ENCODE peak calls at places on chromosome 13, in four cellular contexts. R, O, W and H are unnamed samples.

GRCh38 chr13:23380534-23380933 is 53.0 kb downstream of the SACS start:
- DNase-seq in R (no peak), O (no peak), W (no peak), H (no peak)

GRCh38 chr13:21069561-21070004 is 8.2 kb upstream of the LATS2 start:
- DNase-seq in R (no peak), O (no peak), W (peak), H (no peak)

GRCh38 chr13:26883613-26884257 is 123.1 kb upstream of the GPR12 start:
- DNase-seq in R (no peak), O (no peak), W (no peak), H (no peak)

GRCh38 chr13:65600702-65601101 is 1629.4 kb downstream of the PCDH9 start:
- DNase-seq in R (no peak), O (no peak), W (no peak), H (no peak)

GRCh38 chr13:23579072-23579885 is 9.1 kb downstream of the TNFRSF19 start:
- DNase-seq in R (peak), O (peak), W (peak), H (peak)

GRCh38 chr13:59542303-59542702 is 621.4 kb downstream of the DIAPH3 start:
- DNase-seq in R (no peak), O (no peak), W (no peak), H (no peak)

GRCh38 chr13:59356607-59357006 is 807.1 kb downstream of the DIAPH3 start:
- DNase-seq in R (no peak), O (no peak), W (no peak), H (no peak)

GRCh38 chr13:41467546-41467945 is 10.2 kb downstream of the RGCC start:
- DNase-seq in R (no peak), O (no peak), W (no peak), H (no peak)

GRCh38 chr13:83940742-83941141 is 58.5 kb upstream of the SLITRK1 start:
- DNase-seq in R (no peak), O (no peak), W (no peak), H (peak)

GRCh38 chr13:41500501-41500900 is 43.2 kb downstream of the RGCC start:
- DNase-seq in R (no peak), O (no peak), W (no peak), H (no peak)

GRCh38 chr13:37960427-37960826 is 90.9 kb upstream of the TRPC4 start:
- DNase-seq in R (no peak), O (no peak), W (no peak), H (no peak)

GRCh38 chr13:100392709-100393630 is 195.6 kb downstream of the GGACT start:
- DNase-seq in R (no peak), O (peak), W (peak), H (peak)

GRCh38 chr13:92187378-92187989 is 789.1 kb downstream of the GPC5 start:
- DNase-seq in R (no peak), O (peak), W (no peak), H (peak)

GRCh38 chr13:44815507-44816074 is 173.7 kb downstream of the NUFIP1 start:
- DNase-seq in R (no peak), O (peak), W (peak), H (peak)

GRCh38 chr13:31014461-31014860 is 82.0 kb downstream of the TEX26 start:
- DNase-seq in R (no peak), O (no peak), W (no peak), H (no peak)

GRCh38 chr13:106851251-106851650 is 283.3 kb upstream of the ARGLU1 start:
- DNase-seq in R (no peak), O (no peak), W (peak), H (no peak)

GRCh38 chr13:112959206-112959605 is 9.8 kb upstream of the MCF2L start:
- DNase-seq in R (no peak), O (peak), W (no peak), H (no peak)

GRCh38 chr13:101917833-101918755 is 465.6 kb downstream of the ITGBL1 start:
- DNase-seq in R (no peak), O (peak), W (no peak), H (no peak)

GRCh38 chr13:103255587-103256301 is 189.5 kb upstream of the SLC10A2 start:
- DNase-seq in R (no peak), O (no peak), W (no peak), H (no peak)

GRCh38 chr13:76967031-76967430 is 18.7 kb downstream of the ACOD1 start:
- DNase-seq in R (no peak), O (no peak), W (no peak), H (no peak)

GRCh38 chr13:74710006-74710405 is 575.8 kb upstream of the KLF12 start:
- DNase-seq in R (no peak), O (no peak), W (no peak), H (no peak)

GRCh38 chr13:27915301-27916207 is 4.2 kb upstream of the PDX1 start:
- DNase-seq in R (no peak), O (no peak), W (no peak), H (no peak)

GRCh38 chr13:100560498-100561215 is 27.9 kb downstream of the GGACT start:
- DNase-seq in R (no peak), O (peak), W (no peak), H (no peak)

GRCh38 chr13:91817250-91817649 is 418.8 kb downstream of the GPC5 start:
- DNase-seq in R (no peak), O (no peak), W (no peak), H (peak)

GRCh38 chr13:88895261-88895941 is 1224.2 kb downstream of the SLITRK5 start:
- DNase-seq in R (no peak), O (no peak), W (no peak), H (no peak)

GRCh38 chr13:23705578-23705977 is 135.4 kb downstream of the TNFRSF19 start:
- DNase-seq in R (no peak), O (no peak), W (no peak), H (peak)

GRCh38 chr13:38900188-38900587 is 90.4 kb downstream of the STOML3 start:
- DNase-seq in R (no peak), O (peak), W (no peak), H (no peak)

GRCh38 chr13:28564030-28564429 is 69.1 kb upstream of the FLT1 start:
- DNase-seq in R (no peak), O (no peak), W (peak), H (no peak)

GRCh38 chr13:24684600-24684998 is 4.4 kb downstream of the ATP12A start:
- DNase-seq in R (no peak), O (peak), W (no peak), H (peak)

GRCh38 chr13:99572131-99572530 is 70.9 kb downstream of the TM9SF2 start:
- DNase-seq in R (no peak), O (no peak), W (no peak), H (peak)

GRCh38 chr13:85618514-85618913 is 180.7 kb downstream of the SLITRK6 start:
- DNase-seq in R (no peak), O (no peak), W (no peak), H (no peak)

GRCh38 chr13:84574851-84575250 is 692.6 kb upstream of the SLITRK1 start:
- DNase-seq in R (no peak), O (no peak), W (no peak), H (peak)

GRCh38 chr13:46179576-46180368 is 2.2 kb downstream of the LCP1 start:
- DNase-seq in R (peak), O (no peak), W (no peak), H (no peak)

GRCh38 chr13:94708031-94708571 is 4.2 kb downstream of the SOX21 start:
- DNase-seq in R (no peak), O (peak), W (no peak), H (no peak)

GRCh38 chr13:46172531-46172991 is 9.4 kb downstream of the LCP1 start:
- DNase-seq in R (peak), O (no peak), W (no peak), H (no peak)

GRCh38 chr13:35631666-35632065 is 155.2 kb upstream of the MAB21L1 start:
- DNase-seq in R (no peak), O (no peak), W (no peak), H (no peak)
- H3K27ac ChIP-seq in R (no peak), O (no peak), W (no peak), H (no peak)

GRCh38 chr13:78852709-78853108 is 193.8 kb upstream of the OBI1 start:
- DNase-seq in R (no peak), O (no peak), W (no peak), H (no peak)
- H3K4me3 ChIP-seq in R (no peak), O (no peak), W (no peak), H (no peak)

DNA sequence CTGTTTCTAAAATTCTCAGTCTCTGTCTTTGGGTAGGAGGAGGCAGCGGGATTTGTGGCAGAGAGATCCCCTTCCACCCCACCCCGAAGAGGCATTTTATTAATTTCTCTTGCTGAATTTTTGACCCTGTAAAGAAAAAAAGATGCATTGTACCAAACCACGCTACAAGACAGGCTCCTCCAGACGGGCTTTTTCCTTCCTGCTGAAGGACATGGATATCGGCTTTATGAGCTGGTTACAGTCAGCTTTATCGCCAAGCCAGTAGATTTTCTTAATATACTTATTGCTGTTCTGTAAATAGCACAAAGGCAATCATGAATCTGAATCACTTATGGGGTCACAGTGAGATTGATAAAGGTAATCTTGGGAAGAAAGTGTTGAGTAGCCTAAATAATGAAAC is 24.5 kb downstream of the MBNL2 start:
- DNase-seq in R (no peak), O (no peak), W (no peak), H (no peak)
- H3K27ac ChIP-seq in R (no peak), O (peak), W (no peak), H (no peak)

GRCh38 chr13:110923777-110924638 is 9.1 kb upstream of the ANKRD10 start:
- DNase-seq in R (no peak), O (no peak), W (no peak), H (no peak)

GRCh38 chr13:110923086-110923485 is 8.2 kb upstream of the ANKRD10 start:
- DNase-seq in R (no peak), O (no peak), W (no peak), H (no peak)

GRCh38 chr13:110922506-110922905 is 7.6 kb upstream of the ANKRD10 start:
- DNase-seq in R (no peak), O (peak), W (no peak), H (no peak)

GRCh38 chr13:110924639-110924934 is 9.7 kb upstream of the ANKRD10 start:
- DNase-seq in R (no peak), O (no peak), W (no peak), H (no peak)

GRCh38 chr13:110925023-110925608 is 10.2 kb upstream of the ANKRD10 start:
- DNase-seq in R (no peak), O (peak), W (no peak), H (peak)
- H3K4me3 ChIP-seq in R (no peak), O (no peak), W (no peak), H (no peak)

DNA sequence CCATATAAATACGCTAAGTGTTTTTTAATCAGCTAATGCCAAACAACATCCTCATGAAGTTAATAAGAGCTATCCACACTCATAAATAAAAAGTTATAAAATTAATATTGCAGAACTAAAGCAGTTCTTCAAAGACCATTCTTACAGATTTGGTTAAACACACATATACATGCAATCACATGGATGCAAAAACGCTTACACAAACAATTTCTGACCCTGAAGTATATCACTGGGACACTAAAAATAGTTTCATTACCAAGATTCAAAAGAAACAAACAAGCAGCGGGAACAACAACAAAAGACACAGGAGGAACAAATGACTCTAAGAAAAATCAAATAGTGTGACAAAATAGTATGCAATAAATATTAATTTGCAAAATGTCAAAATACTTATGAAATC is 132.3 kb downstream of the PCDH9 start:
- DNase-seq in R (no peak), O (no peak), W (no peak), H (no peak)
- H3K27ac ChIP-seq in R (no peak), O (no peak), W (no peak), H (no peak)

GRCh38 chr13:79395881-79396280 is 10.2 kb downstream of the RBM26 start:
- DNase-seq in R (no peak), O (no peak), W (no peak), H (no peak)

GRCh38 chr13:79398169-79398568 is 7.9 kb downstream of the RBM26 start:
- DNase-seq in R (no peak), O (no peak), W (no peak), H (no peak)

GRCh38 chr13:79392882-79393563 is 13.0 kb downstream of the RBM26 start:
- DNase-seq in R (no peak), O (no peak), W (no peak), H (peak)

GRCh38 chr13:79389031-79389430 is 17.0 kb downstream of the RBM26 start:
- DNase-seq in R (no peak), O (no peak), W (no peak), H (no peak)

GRCh38 chr13:79393564-79394249 is 12.3 kb downstream of the RBM26 start:
- DNase-seq in R (no peak), O (peak), W (no peak), H (no peak)
- H3K4me3 ChIP-seq in R (peak), O (no peak), W (no peak), H (no peak)

DNA sequence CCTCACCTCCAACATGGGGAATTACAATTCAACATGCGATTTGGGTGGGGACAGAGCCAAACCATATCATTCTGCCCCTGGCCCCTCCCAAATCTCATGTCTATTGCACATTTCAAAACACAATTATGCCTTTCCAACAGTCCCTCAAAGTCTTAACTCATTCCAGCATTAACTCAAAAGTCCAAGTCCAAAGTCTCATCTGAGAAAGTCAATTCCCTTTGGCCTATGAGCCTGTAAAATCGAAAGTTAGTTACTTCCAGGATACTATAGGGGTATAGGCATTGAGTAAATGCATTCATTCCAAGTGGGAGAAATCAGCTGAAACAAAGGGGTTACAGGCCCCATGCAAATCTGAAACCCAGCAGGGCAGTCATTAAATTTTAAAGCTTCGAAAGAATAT is 558.2 kb downstream of the IRS2 start:
- DNase-seq in R (no peak), O (no peak), W (no peak), H (no peak)
- H3K27ac ChIP-seq in R (no peak), O (no peak), W (no peak), H (no peak)

GRCh38 chr13:114320065-114320464 is 5.8 kb downstream of the CHAMP1 start:
- DNase-seq in R (no peak), O (no peak), W (no peak), H (no peak)

GRCh38 chr13:114323349-114323748 is 9.0 kb downstream of the CHAMP1 start:
- DNase-seq in R (no peak), O (no peak), W (no peak), H (no peak)

GRCh38 chr13:114321256-114321655 is 7.0 kb downstream of the CHAMP1 start:
- DNase-seq in R (no peak), O (no peak), W (no peak), H (no peak)

GRCh38 chr13:114318624-114319023 is 4.3 kb downstream of the CHAMP1 start:
- DNase-seq in R (no peak), O (no peak), W (no peak), H (no peak)

DNA sequence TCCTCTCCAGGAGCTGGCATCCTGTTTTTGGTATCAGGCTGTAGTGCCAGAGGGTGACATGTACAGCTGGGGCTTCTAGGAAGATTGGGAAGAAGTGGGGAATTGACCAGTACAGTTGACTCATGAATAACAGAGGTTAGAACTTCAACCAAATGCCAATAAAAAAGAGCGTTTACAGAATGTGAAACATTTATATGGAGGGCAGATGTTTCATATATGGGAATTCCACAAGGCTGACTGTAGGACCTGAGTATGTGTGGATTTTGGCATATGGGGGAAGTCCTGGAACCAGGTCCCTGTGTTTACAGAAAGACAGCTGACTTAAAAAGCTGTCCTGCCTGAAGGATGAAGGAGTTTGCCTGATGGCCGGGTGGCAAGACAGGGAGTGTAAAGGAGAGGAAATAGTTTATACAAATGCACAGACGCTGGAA is 5.2 kb downstream of the CHAMP1 start:
- DNase-seq in R (no peak), O (no peak), W (no peak), H (no peak)
- H3K4me3 ChIP-seq in R (no peak), O (no peak), W (no peak), H (no peak)

DNA sequence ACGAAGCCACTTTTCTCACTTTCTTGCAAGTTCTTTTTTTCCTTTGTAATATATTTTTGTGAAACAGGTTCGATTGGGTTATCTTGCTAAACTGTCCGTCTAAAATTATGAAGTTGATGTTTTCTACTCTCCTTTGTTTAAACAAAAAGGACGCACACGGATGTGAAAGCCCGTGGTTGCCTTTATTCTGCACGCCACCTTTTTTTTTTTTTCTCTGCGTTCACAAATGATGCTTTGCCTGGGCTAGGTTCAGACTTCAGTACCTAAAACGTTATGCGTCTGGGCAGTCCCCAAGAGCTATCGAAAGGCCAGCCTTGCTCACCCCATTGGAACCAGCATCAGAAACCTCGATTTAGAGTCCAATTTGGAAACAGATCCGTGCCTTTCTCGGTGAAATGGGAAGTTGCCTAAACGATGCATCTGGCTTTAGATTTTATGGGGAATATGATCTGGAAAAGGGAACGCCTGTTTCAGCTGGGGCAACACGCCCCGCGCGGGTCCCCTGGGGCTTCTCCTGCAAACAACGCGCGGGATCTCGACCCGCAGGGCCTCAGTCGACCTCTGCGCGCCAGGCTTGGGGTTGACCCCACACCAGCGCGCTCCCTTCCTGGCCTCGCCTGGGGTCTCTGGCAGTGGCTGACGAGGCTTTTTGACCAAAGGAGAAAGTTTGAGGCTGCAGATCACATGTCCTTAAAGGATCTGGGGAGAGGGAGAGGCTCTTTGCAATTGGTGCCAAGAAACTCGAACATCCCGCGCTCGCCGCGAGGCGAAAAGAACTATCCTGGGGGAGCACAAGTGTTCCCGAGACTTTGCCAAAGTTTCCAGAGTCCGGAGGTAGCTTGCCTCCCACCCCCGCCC is 114.0 kb downstream of the KCNRG start:
- DNase-seq in R (no peak), O (no peak), W (no peak), H (peak)
- H3K27ac ChIP-seq in R (peak), O (no peak), W (no peak), H (no peak)

DNA sequence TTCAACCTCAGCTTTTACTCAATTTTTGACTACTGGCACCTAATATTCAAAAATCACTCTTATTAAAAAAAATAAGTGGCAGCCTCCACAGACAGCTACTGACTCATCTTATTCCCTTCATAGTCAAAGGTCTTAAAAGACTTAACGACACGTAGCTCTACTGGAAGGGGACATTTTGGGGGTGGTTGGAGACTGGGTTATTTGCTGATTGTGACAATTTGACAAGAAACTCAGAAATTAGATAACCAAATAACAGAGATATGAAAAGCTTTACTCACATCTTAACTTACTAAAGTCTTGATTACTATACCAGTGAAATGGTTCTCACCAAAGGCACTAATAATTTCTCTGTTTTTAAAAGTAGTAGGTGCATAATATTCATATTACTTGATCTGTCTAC is 25.7 kb downstream of the UGGT2 start:
- DNase-seq in R (no peak), O (no peak), W (no peak), H (no peak)
- H3K4me3 ChIP-seq in R (no peak), O (no peak), W (no peak), H (no peak)